ENCODE peak calls at places on chromosomes 16 and 17, in five cellular contexts. M, E, B, F and Q are unnamed samples.

GRCh38 chr16:25092489-25092888 is 19.1 kb upstream of the LCMT1 start:
- DNase-seq in F (no peak), E (no peak), B (no peak), M (no peak), Q (no peak)

GRCh38 chr17:46143827-46144236 is 49.4 kb downstream of the KANSL1 start:
- DNase-seq in B (no peak), E (no peak), F (no peak), M (no peak), Q (no peak)

GRCh38 chr16:48164907-48165715 is 9.3 kb upstream of the ABCC12 start:
- DNase-seq in E (peak), M (peak), B (peak), F (peak), Q (no peak)

GRCh38 chr16:14449790-14450463 is 180.1 kb downstream of the PARN start:
- DNase-seq in B (no peak), F (no peak), M (no peak), E (no peak), Q (peak)

GRCh38 chr17:67571478-67571877 is 146.3 kb upstream of the NOL11 start:
- DNase-seq in F (no peak), B (no peak), M (no peak), E (no peak), Q (no peak)

GRCh38 chr17:77064608-77065007 is 76.2 kb upstream of the SEC14L1 start:
- DNase-seq in F (no peak), E (no peak), B (no peak), M (no peak), Q (no peak)

GRCh38 chr17:44010966-44011647 is 3.7 kb downstream of the TMEM101 start:
- DNase-seq in E (no peak), M (no peak), B (no peak), F (no peak), Q (no peak)

GRCh38 chr17:82295472-82295814 is 21.9 kb upstream of the CSNK1D start:
- DNase-seq in E (no peak), B (no peak), M (no peak), F (no peak), Q (no peak)

GRCh38 chr16:25217119-25217511 is 368 bp downstream of the AQP8 start:
- DNase-seq in M (no peak), E (no peak), B (no peak), F (no peak), Q (no peak)

GRCh38 chr16:80081851-80082250 is 458.9 kb upstream of the DYNLRB2 start:
- DNase-seq in E (no peak), B (no peak), M (no peak), F (no peak), Q (no peak)

GRCh38 chr16:66278604-66279262 is 87.8 kb upstream of the CDH5 start:
- DNase-seq in F (no peak), M (no peak), B (no peak), E (no peak), Q (no peak)